ENCODE peak calls at places on chromosomes 1 and 21, in nine cellular contexts. P is mesenchymal stem cell, G is iPS DF 6.9, O is globus pallidus, B is heart left ventricle, C is hepatocyte, F is progenitor cell of endocrine pancreas, Q is OCI-LY7, Z is left cardiac atrium. S is an unnamed sample.

GRCh38 chr1:53338410-53338809 is 10.5 kb upstream of the LRP8 start:
- DNase-seq in P (no peak), G (no peak), O (no peak), B (no peak), C (no peak), F (no peak), Q (no peak), Z (no peak), S (no peak)

GRCh38 chr21:32370971-32371766 is 21.6 kb downstream of the URB1 start:
- DNase-seq in P (no peak), G (no peak), O (no peak), B (no peak), C (no peak), F (no peak), Q (no peak), Z (no peak), S (peak; percentile 76)

GRCh38 chr1:44031051-44031899 is at the start of gene SLC6A9:
- DNase-seq in P (peak; percentile 80), G (no peak), O (peak; percentile 66), B (peak; percentile 53), C (peak; percentile 78), F (peak; percentile 28), Q (peak; percentile 70), Z (peak; percentile 67), S (peak; percentile 88)

GRCh38 chr1:56773341-56774066 is 45.7 kb downstream of the FYB2 start:
- DNase-seq in P (no peak), G (no peak), O (no peak), B (no peak), C (no peak), F (no peak), Q (no peak), Z (no peak), S (no peak)

GRCh38 chr1:55257958-55258357 is 42.8 kb upstream of the USP24 start:
- DNase-seq in P (no peak), G (no peak), O (no peak), B (no peak), C (no peak), F (no peak), Q (peak; percentile 9), Z (no peak), S (no peak)

GRCh38 chr1:147273409-147274307 is 31.2 kb downstream of the CHD1L start:
- DNase-seq in P (peak; percentile 83), G (peak; percentile 9), O (peak; percentile 50), B (peak; percentile 30), C (peak; percentile 68), F (no peak), Q (peak; percentile 69), Z (no peak), S (peak; percentile 91)

GRCh38 chr1:66489972-66490601 is 43.9 kb upstream of the SGIP1 start:
- DNase-seq in P (peak; percentile 20), G (no peak), O (no peak), B (no peak), C (no peak), F (no peak), Q (no peak), Z (no peak), S (no peak)

GRCh38 chr1:42318601-42319000 is 16.4 kb downstream of the FOXJ3 start:
- DNase-seq in P (no peak), G (no peak), O (no peak), B (no peak), C (no peak), F (no peak), Q (no peak), Z (no peak), S (no peak)

GRCh38 chr1:11948822-11949458 is 14.4 kb downstream of the PLOD1 start:
- DNase-seq in P (no peak), G (no peak), O (no peak), B (no peak), C (no peak), F (no peak), Q (peak; percentile 62), Z (no peak), S (no peak)

GRCh38 chr1:230894032-230894431 is 25.7 kb upstream of the C1orf198 start:
- DNase-seq in P (no peak), G (no peak), O (no peak), B (no peak), C (no peak), F (no peak), Q (no peak), Z (no peak), S (no peak)